ENCODE peak calls at places on chromosomes 4 and X, in eight cellular contexts. G is NCI-H1417; U is H54; K is mammary epithelial cell; D is A172; M is amygdala; C is activated CD8-positive, alpha-beta memory T cell treated with anti-CD3 and anti-CD28 coated beads, Interleukin-2, amount 10 ng/mL, durations not matched to agents 7 days and 5 days; R is RPMI7951. P is an unnamed sample.

GRCh38 chr4:150010525-150011126 is 67.6 kb upstream of the DCLK2 start:
- DNase-seq in G (peak), U (no peak), K (peak), D (peak), M (no peak), C (no peak), R (peak), P (peak)

GRCh38 chr4:175109933-175110332 is 191.8 kb downstream of the ADAM29 start:
- DNase-seq in G (no peak), U (no peak), K (no peak), D (no peak), M (no peak), C (no peak), R (no peak), P (no peak)

GRCh38 chr4:16844796-16845586 is 53.5 kb downstream of the LDB2 start:
- DNase-seq in G (no peak), U (no peak), K (no peak), D (no peak), M (no peak), C (no peak), R (no peak), P (no peak)

GRCh38 chrX:77447339-77448149 is at the start of gene FGF16:
- DNase-seq in G (no peak), U (no peak), K (no peak), D (no peak), M (no peak), C (no peak), R (no peak), P (no peak)

GRCh38 chr4:112593438-112594133 is 43.1 kb downstream of the ZGRF1 start:
- DNase-seq in G (no peak), U (no peak), K (no peak), D (no peak), M (no peak), C (no peak), R (no peak), P (no peak)

GRCh38 chr4:54085284-54085683 is 14.7 kb upstream of the GSX2 start:
- DNase-seq in G (no peak), U (no peak), K (peak), D (peak), M (peak), C (no peak), R (peak), P (no peak)

GRCh38 chr4:39539026-39539690 is 11.9 kb upstream of the UGDH start:
- DNase-seq in G (no peak), U (no peak), K (no peak), D (no peak), M (no peak), C (no peak), R (no peak), P (no peak)

GRCh38 chr4:185950891-185951290 is 118.1 kb upstream of the TLR3 start:
- DNase-seq in G (no peak), U (no peak), K (no peak), D (no peak), M (no peak), C (no peak), R (no peak), P (peak)

GRCh38 chrX:49001521-49002090 is 458 bp downstream of the GRIPAP1 start:
- DNase-seq in G (no peak), U (peak), K (peak), D (peak), M (no peak), C (peak), R (peak), P (peak)

GRCh38 chr4:4541661-4542570 is at the start of gene STX18:
- DNase-seq in G (peak), U (peak), K (peak), D (peak), M (peak), C (peak), R (peak), P (peak)

GRCh38 chr4:108359130-108359709 is 190.5 kb upstream of the LEF1 start:
- DNase-seq in G (no peak), U (no peak), K (no peak), D (no peak), M (no peak), C (peak), R (no peak), P (no peak)

GRCh38 chr4:119854364-119854763 is 212.3 kb downstream of the MAD2L1 start:
- DNase-seq in G (no peak), U (no peak), K (no peak), D (no peak), M (no peak), C (no peak), R (no peak), P (no peak)

GRCh38 chr4:84531689-84532088 is 32.6 kb upstream of the NKX6-1 start:
- DNase-seq in G (no peak), U (peak), K (peak), D (peak), M (no peak), C (no peak), R (peak), P (no peak)

GRCh38 chr4:65552071-65552470 is 118.2 kb downstream of the EPHA5 start:
- DNase-seq in G (no peak), U (no peak), K (no peak), D (no peak), M (no peak), C (no peak), R (no peak), P (no peak)

GRCh38 chr4:24262616-24263015 is 321.7 kb downstream of the DHX15 start:
- DNase-seq in G (no peak), U (no peak), K (no peak), D (peak), M (no peak), C (no peak), R (peak), P (no peak)

GRCh38 chrX:138897621-138898492 is 186.3 kb upstream of the FGF13 start:
- DNase-seq in G (no peak), U (no peak), K (peak), D (peak), M (no peak), C (no peak), R (no peak), P (no peak)

GRCh38 chrX:36609653-36610585 is 398.2 kb upstream of the FAM47C start:
- DNase-seq in G (no peak), U (no peak), K (no peak), D (no peak), M (no peak), C (no peak), R (no peak), P (no peak)

GRCh38 chr4:167831853-167832252 is 260.5 kb upstream of the ANXA10 start:
- DNase-seq in G (no peak), U (no peak), K (no peak), D (no peak), M (no peak), C (no peak), R (no peak), P (no peak)

GRCh38 chrX:3176439-3176820 is 135.2 kb downstream of the ARSF start:
- DNase-seq in G (no peak), U (no peak), K (no peak), D (peak), M (no peak), C (no peak), R (peak), P (no peak)

GRCh38 chr4:55912249-55912648 is 36.5 kb upstream of the CEP135 start:
- DNase-seq in G (no peak), U (no peak), K (peak), D (no peak), M (no peak), C (no peak), R (no peak), P (no peak)

GRCh38 chr4:168848977-168849687 is 160.9 kb downstream of the CBR4 start:
- DNase-seq in G (no peak), U (no peak), K (peak), D (peak), M (no peak), C (no peak), R (peak), P (no peak)